ENCODE peak calls at places on chromosome X, in ten cellular contexts. Q is left ventricle myocardium inferior; D is CD4-positive, alpha-beta T cell; A is activated naive CD4-positive, alpha-beta T cell treated with anti-CD3 and anti-CD28 coated beads for 36 hours; B is Kasumi-1; Z is body of pancreas; Y is NAMALWA; P is omental fat pad; G is head of caudate nucleus; J is activated CD4-positive, CD25-positive, alpha-beta regulatory T cell treated with anti-CD3 and anti-CD28 coated beads, Interleukin-2, amount 50 U/mL, for 72 hours. F is an unnamed sample.

GRCh38 chrX:67555578-67556203 is 11.9 kb downstream of the AR start:
- DNase-seq in Q (no peak), D (no peak), A (no peak), B (peak), Z (peak), Y (peak), P (no peak), G (peak), J (no peak), F (peak)

GRCh38 chrX:31323658-31324057 is 251.8 kb upstream of the FTHL17 start:
- DNase-seq in Q (no peak), D (no peak), A (no peak), B (no peak), Z (no peak), Y (peak), P (no peak), G (no peak), J (no peak), F (no peak)

GRCh38 chrX:150897371-150898319 is 823 bp downstream of the CD99L2 start:
- DNase-seq in Q (no peak), D (peak), A (peak), B (peak), Z (peak), Y (peak), P (no peak), G (peak), J (peak), F (peak)

GRCh38 chrX:132940727-132941162 is 17.7 kb downstream of the HS6ST2 start:
- DNase-seq in Q (no peak), D (no peak), A (no peak), B (peak), Z (no peak), Y (peak), P (no peak), G (no peak), J (no peak), F (no peak)

GRCh38 chrX:123084797-123085196 is 99.3 kb upstream of the GRIA3 start:
- DNase-seq in Q (no peak), D (no peak), A (no peak), B (no peak), Z (no peak), Y (no peak), P (no peak), G (no peak), J (no peak), F (no peak)

GRCh38 chrX:53288173-53288572 is 6.8 kb upstream of the IQSEC2 start:
- DNase-seq in Q (peak), D (no peak), A (peak), B (peak), Z (peak), Y (no peak), P (no peak), G (peak), J (no peak), F (no peak)

GRCh38 chrX:16743604-16744325 is 24.4 kb downstream of the SYAP1 start:
- DNase-seq in Q (no peak), D (no peak), A (no peak), B (no peak), Z (no peak), Y (no peak), P (no peak), G (no peak), J (no peak), F (no peak)

GRCh38 chrX:40411350-40412111 is 169.2 kb upstream of the ATP6AP2 start:
- DNase-seq in Q (no peak), D (no peak), A (no peak), B (peak), Z (no peak), Y (peak), P (no peak), G (no peak), J (no peak), F (no peak)

GRCh38 chrX:134026732-134027311 is 41.4 kb upstream of the GPC3 start:
- DNase-seq in Q (no peak), D (no peak), A (peak), B (peak), Z (peak), Y (no peak), P (no peak), G (peak), J (no peak), F (peak)

GRCh38 chrX:9465380-9466114 is 689 bp downstream of the TBL1X start:
- DNase-seq in Q (peak), D (peak), A (peak), B (no peak), Z (peak), Y (peak), P (no peak), G (no peak), J (peak), F (peak)

GRCh38 chrX:110145854-110146253 is 142.9 kb downstream of the TMEM164 start:
- DNase-seq in Q (no peak), D (no peak), A (peak), B (peak), Z (no peak), Y (peak), P (no peak), G (peak), J (no peak), F (no peak)

GRCh38 chrX:21354725-21355124 is 19.5 kb upstream of the CNKSR2 start:
- DNase-seq in Q (no peak), D (no peak), A (no peak), B (no peak), Z (no peak), Y (peak), P (no peak), G (no peak), J (no peak), F (no peak)

GRCh38 chrX:50680990-50681389 is 133.0 kb downstream of the SHROOM4 start:
- DNase-seq in Q (no peak), D (no peak), A (no peak), B (peak), Z (no peak), Y (no peak), P (no peak), G (peak), J (no peak), F (no peak)

GRCh38 chrX:45778621-45779020 is 577.9 kb upstream of the DIPK2B start:
- DNase-seq in Q (no peak), D (no peak), A (no peak), B (no peak), Z (no peak), Y (no peak), P (no peak), G (no peak), J (no peak), F (no peak)

GRCh38 chrX:18985186-18985435 is 1.2 kb upstream of the PHKA2 start:
- DNase-seq in Q (no peak), D (no peak), A (no peak), B (peak), Z (no peak), Y (no peak), P (no peak), G (no peak), J (no peak), F (no peak)

GRCh38 chrX:39002466-39002865 is 201.2 kb downstream of the MID1IP1 start:
- DNase-seq in Q (no peak), D (no peak), A (no peak), B (no peak), Z (no peak), Y (no peak), P (no peak), G (no peak), J (no peak), F (no peak)

GRCh38 chrX:136574548-136574947 is 42.5 kb downstream of the VGLL1 start:
- DNase-seq in Q (no peak), D (no peak), A (no peak), B (no peak), Z (no peak), Y (no peak), P (no peak), G (no peak), J (no peak), F (no peak)

GRCh38 chrX:151359931-151360871 is 36.8 kb upstream of the VMA21 start:
- DNase-seq in Q (no peak), D (peak), A (peak), B (peak), Z (peak), Y (peak), P (no peak), G (peak), J (peak), F (peak)

GRCh38 chrX:9267415-9267814 is 197.4 kb upstream of the TBL1X start:
- DNase-seq in Q (no peak), D (no peak), A (no peak), B (no peak), Z (no peak), Y (no peak), P (no peak), G (no peak), J (no peak), F (no peak)

GRCh38 chrX:34631826-34632225 is 25.3 kb downstream of the TMEM47 start:
- DNase-seq in Q (no peak), D (no peak), A (no peak), B (no peak), Z (no peak), Y (no peak), P (no peak), G (no peak), J (no peak), F (no peak)

GRCh38 chrX:5648941-5649568 is 579.6 kb downstream of the NLGN4X start:
- DNase-seq in Q (no peak), D (no peak), A (no peak), B (no peak), Z (no peak), Y (no peak), P (no peak), G (no peak), J (no peak), F (no peak)

GRCh38 chrX:150202641-150203248 is 160.4 kb upstream of the MAMLD1 start:
- DNase-seq in Q (no peak), D (no peak), A (no peak), B (no peak), Z (no peak), Y (no peak), P (no peak), G (no peak), J (no peak), F (no peak)

GRCh38 chrX:20461576-20461975 is 194.9 kb upstream of the RPS6KA3 start:
- DNase-seq in Q (no peak), D (no peak), A (no peak), B (no peak), Z (no peak), Y (no peak), P (no peak), G (no peak), J (no peak), F (no peak)

GRCh38 chrX:117376460-117376859 is 740.1 kb downstream of the KLHL13 start:
- DNase-seq in Q (no peak), D (no peak), A (no peak), B (no peak), Z (no peak), Y (no peak), P (no peak), G (no peak), J (no peak), F (no peak)

GRCh38 chrX:48958635-48959094 is 1.3 kb upstream of the OTUD5 start:
- DNase-seq in Q (peak), D (no peak), A (peak), B (peak), Z (peak), Y (no peak), P (no peak), G (no peak), J (no peak), F (peak)

GRCh38 chrX:143854006-143854405 is 29.9 kb upstream of the UBE2NL start:
- DNase-seq in Q (no peak), D (no peak), A (no peak), B (peak), Z (no peak), Y (no peak), P (no peak), G (no peak), J (no peak), F (no peak)

GRCh38 chrX:33324099-33324498 is 112.8 kb upstream of the DMD start:
- DNase-seq in Q (no peak), D (no peak), A (no peak), B (no peak), Z (no peak), Y (peak), P (no peak), G (no peak), J (no peak), F (no peak)

GRCh38 chrX:10597871-10598270 is 22.5 kb downstream of the MID1 start:
- DNase-seq in Q (no peak), D (no peak), A (peak), B (peak), Z (no peak), Y (peak), P (no peak), G (peak), J (no peak), F (no peak)

GRCh38 chrX:129612396-129612795 is 42.4 kb downstream of the APLN start:
- DNase-seq in Q (no peak), D (no peak), A (no peak), B (no peak), Z (no peak), Y (no peak), P (no peak), G (no peak), J (no peak), F (no peak)

GRCh38 chrX:47662144-47662657 is 3.2 kb upstream of the UXT start:
- DNase-seq in Q (no peak), D (no peak), A (peak), B (peak), Z (no peak), Y (no peak), P (no peak), G (no peak), J (no peak), F (no peak)

GRCh38 chrX:12210196-12210815 is 72.0 kb downstream of the FRMPD4 start:
- DNase-seq in Q (peak), D (no peak), A (no peak), B (no peak), Z (no peak), Y (no peak), P (peak), G (no peak), J (no peak), F (no peak)

GRCh38 chrX:68433155-68433980 is at the start of gene OPHN1:
- DNase-seq in Q (peak), D (no peak), A (peak), B (peak), Z (peak), Y (no peak), P (peak), G (peak), J (no peak), F (peak)